ENCODE peak calls at places on chromosomes 5 and 9, in nine cellular contexts. V, D, N, L, J, R, X, W and M are unnamed samples.
A peak's percentile ranks its signal among the peaks of the same experiment; 100 is the strongest.

GRCh38 chr9:37486616-37487544 is 1.1 kb downstream of the POLR1E start:
- DNase-seq in W (no peak), V (no peak), J (no peak), X (peak; percentile 94), R (no peak), N (no peak), L (no peak), D (no peak), M (no peak)

GRCh38 chr9:136107155-136107952 is 11.3 kb downstream of the TMEM250 start:
- DNase-seq in X (no peak), N (no peak), W (peak; percentile 58), L (peak; percentile 93), R (peak; percentile 51), V (no peak), J (peak; percentile 74), D (no peak), M (no peak)

GRCh38 chr9:121398374-121398773 is 28.3 kb upstream of the STOM start:
- DNase-seq in V (no peak), R (peak; percentile 85), D (no peak), L (peak; percentile 48), W (no peak), X (peak; percentile 100), N (peak; percentile 41), J (no peak), M (peak; percentile 48)

GRCh38 chr9:77816641-77817341 is 168.7 kb upstream of the GNA14 start:
- DNase-seq in L (no peak), N (no peak), V (no peak), J (no peak), R (no peak), X (peak; percentile 35), D (no peak), W (no peak), M (no peak)

GRCh38 chr5:54457094-54457531 is 1.6 kb downstream of the HSPB3 start:
- DNase-seq in J (no peak), V (no peak), R (no peak), X (peak; percentile 95), L (no peak), N (peak; percentile 35), W (no peak), D (peak; percentile 49), M (peak; percentile 23)

GRCh38 chr5:133607451-133607850 is 4.9 kb downstream of the FSTL4 start:
- DNase-seq in D (no peak), X (no peak), N (no peak), L (no peak), R (no peak), V (no peak), W (no peak), J (no peak), M (no peak)

GRCh38 chr9:69379250-69379982 is 54.4 kb downstream of the ENTREP1 start:
- DNase-seq in D (no peak), X (peak; percentile 77), L (no peak), J (no peak), N (peak; percentile 53), W (no peak), V (no peak), R (no peak), M (peak; percentile 34)

GRCh38 chr9:37926737-37927590 is 23.0 kb upstream of the SLC25A51 start:
- DNase-seq in N (no peak), L (no peak), J (no peak), R (no peak), X (peak; percentile 30), W (no peak), V (no peak), D (no peak), M (no peak)

GRCh38 chr5:518721-519120 is 5.5 kb downstream of the SLC9A3 start:
- DNase-seq in V (no peak), D (no peak), J (no peak), W (no peak), L (no peak), R (no peak), X (no peak), N (no peak), M (no peak)

GRCh38 chr5:139696894-139697658 is 48.9 kb downstream of the CXXC5 start:
- DNase-seq in V (peak; percentile 37), L (no peak), D (peak; percentile 78), J (peak; percentile 44), X (peak; percentile 97), W (no peak), R (peak; percentile 50), N (peak; percentile 83), M (peak; percentile 86)

GRCh38 chr5:56340196-56340980 is 107.3 kb upstream of the ANKRD55 start:
- DNase-seq in R (no peak), J (no peak), N (no peak), W (no peak), D (no peak), L (no peak), V (no peak), X (peak; percentile 57), M (no peak)

GRCh38 chr9:120982851-120983250 is 56.3 kb upstream of the TRAF1 start:
- DNase-seq in W (no peak), X (peak; percentile 57), V (no peak), J (no peak), R (no peak), D (no peak), L (no peak), N (no peak), M (no peak)

GRCh38 chr9:134509306-134509705 is 132.3 kb upstream of the COL5A1 start:
- DNase-seq in X (no peak), V (no peak), D (no peak), R (no peak), J (no peak), N (no peak), L (no peak), W (no peak), M (no peak)

GRCh38 chr5:154753792-154754191 is 1.4 kb upstream of the LARP1 start:
- DNase-seq in D (no peak), W (no peak), N (no peak), R (no peak), J (no peak), X (peak; percentile 97), L (no peak), V (no peak), M (no peak)

GRCh38 chr9:5608298-5609254 is 20.3 kb upstream of the RIC1 start:
- DNase-seq in N (no peak), W (peak; percentile 18), D (no peak), V (no peak), L (no peak), J (no peak), X (no peak), R (no peak), M (no peak)

GRCh38 chr5:80399553-80400239 is 8.2 kb upstream of the ZFYVE16 start:
- DNase-seq in D (no peak), J (no peak), W (no peak), X (peak; percentile 36), R (peak; percentile 16), L (no peak), V (no peak), N (peak; percentile 9), M (no peak)

GRCh38 chr5:124660229-124661093 is 86.0 kb downstream of the ZNF608 start:
- DNase-seq in J (no peak), D (no peak), L (no peak), V (no peak), W (no peak), N (no peak), X (no peak), R (no peak), M (peak; percentile 81)